ENCODE peak calls at places on chromosomes 2 and 18, in four cellular contexts. F is HFF-Myc, A is pancreas, P is OCI-LY7. X is an unnamed sample.

GRCh38 chr2:120722603-120723421 is 12.9 kb upstream of the GLI2 start:
- DNase-seq in F (no peak), A (no peak), P (no peak), X (no peak)

GRCh38 chr2:105490956-105491355 is 92.1 kb upstream of the FHL2 start:
- DNase-seq in F (no peak), A (peak), P (no peak), X (no peak)

GRCh38 chr2:150931447-150931846 is 330.2 kb downstream of the RBM43 start:
- DNase-seq in F (no peak), A (no peak), P (no peak), X (no peak)

GRCh38 chr2:128374001-128374710 is 55.5 kb upstream of the HS6ST1 start:
- DNase-seq in F (peak), A (no peak), P (no peak), X (no peak)

GRCh38 chr18:61173579-61173978 is 159.7 kb upstream of the CDH20 start:
- DNase-seq in F (no peak), A (no peak), P (no peak), X (no peak)

GRCh38 chr18:57784034-57784815 is 18.9 kb downstream of the ATP8B1 start:
- DNase-seq in F (no peak), A (no peak), P (no peak), X (no peak)

GRCh38 chr18:53380063-53380639 is 844.3 kb downstream of the MBD2 start:
- DNase-seq in F (peak), A (no peak), P (peak), X (peak)

GRCh38 chr2:37287966-37288365 is 36.7 kb downstream of the PRKD3 start:
- DNase-seq in F (no peak), A (no peak), P (peak), X (peak)

GRCh38 chr2:181105562-181105961 is 125.2 kb downstream of the UBE2E3 start:
- DNase-seq in F (no peak), A (no peak), P (no peak), X (no peak)

GRCh38 chr18:629303-630150 is 27.9 kb upstream of the TYMS start:
- DNase-seq in F (no peak), A (no peak), P (no peak), X (no peak)

GRCh38 chr18:14945286-14945685 is 197.3 kb downstream of the ANKRD30B start:
- DNase-seq in F (no peak), A (no peak), P (no peak), X (no peak)

GRCh38 chr2:199973703-199974102 is 18.3 kb downstream of the MAIP1 start:
- DNase-seq in F (no peak), A (no peak), P (no peak), X (no peak)

GRCh38 chr2:182117203-182117602 is 131.6 kb downstream of the PPP1R1C start:
- DNase-seq in F (no peak), A (no peak), P (no peak), X (no peak)

GRCh38 chr18:21484851-21485636 is 115.5 kb downstream of the ESCO1 start:
- DNase-seq in F (no peak), A (no peak), P (no peak), X (no peak)

GRCh38 chr2:145200307-145200706 is 680.4 kb upstream of the ZEB2 start:
- DNase-seq in F (no peak), A (no peak), P (no peak), X (no peak)

GRCh38 chr2:172249336-172249735 is 146.6 kb upstream of the DLX2 start:
- DNase-seq in F (no peak), A (no peak), P (no peak), X (no peak)

GRCh38 chr2:118242216-118242615 is 153.9 kb downstream of the INSIG2 start:
- DNase-seq in F (no peak), A (no peak), P (no peak), X (no peak)

GRCh38 chr2:236793041-236794011 is 223.7 kb downstream of the ACKR3 start:
- DNase-seq in F (no peak), A (no peak), P (no peak), X (no peak)

GRCh38 chr18:31643003-31643402 is 41.4 kb downstream of the B4GALT6 start:
- DNase-seq in F (no peak), A (no peak), P (no peak), X (no peak)

GRCh38 chr2:204268971-204269370 is 276.3 kb upstream of the PARD3B start:
- DNase-seq in F (no peak), A (no peak), P (no peak), X (no peak)

GRCh38 chr2:213232649-213233437 is 51.4 kb upstream of the SPAG16 start:
- DNase-seq in F (no peak), A (no peak), P (peak), X (peak)

GRCh38 chr2:135916232-135916631 is 40.0 kb upstream of the MCM6 start:
- DNase-seq in F (no peak), A (no peak), P (peak), X (peak)

GRCh38 chr2:217228732-217229131 is 368.9 kb upstream of the TNP1 start:
- DNase-seq in F (no peak), A (no peak), P (no peak), X (no peak)

GRCh38 chr2:233901884-233902283 is 15.3 kb upstream of the TRPM8 start:
- DNase-seq in F (no peak), A (no peak), P (no peak), X (no peak)

DNA sequence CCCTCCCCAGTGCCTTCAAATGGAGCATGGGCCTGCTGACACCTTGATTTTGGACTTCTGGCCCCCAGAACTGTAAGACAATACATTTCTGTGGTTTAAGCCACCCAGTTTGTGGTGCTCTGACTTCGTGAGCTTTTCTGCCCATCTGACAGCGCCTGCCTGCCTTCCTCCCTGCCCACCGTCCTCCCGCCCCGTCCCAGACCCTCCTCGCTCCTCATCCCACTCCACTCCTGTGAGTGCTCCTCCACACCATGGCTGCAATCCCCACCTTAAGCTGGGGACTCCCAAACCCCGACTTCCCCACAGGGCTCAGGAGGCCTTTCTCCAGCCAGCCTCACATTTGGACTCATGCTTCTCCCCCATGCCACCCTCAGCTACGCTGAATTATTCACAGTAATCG is 70.7 kb downstream of the CABLES1 start:
- DNase-seq in F (no peak), A (no peak), P (no peak), X (no peak)
- TF ChIP-seq CTCF in F (no peak), A (no peak), P (no peak), X (no peak)

GRCh38 chr2:27377618-27378095 is 2.9 kb downstream of the ZNF513 start:
- DNase-seq in F (no peak), A (no peak), P (no peak), X (no peak)

GRCh38 chr2:27378809-27379290 is 1.7 kb downstream of the ZNF513 start:
- DNase-seq in F (no peak), A (no peak), P (no peak), X (no peak)

GRCh38 chr2:27379383-27379839 is 1.1 kb downstream of the ZNF513 start:
- DNase-seq in F (no peak), A (no peak), P (no peak), X (no peak)

GRCh38 chr2:27376866-27377617 is 3.5 kb downstream of the ZNF513 start:
- DNase-seq in F (no peak), A (no peak), P (no peak), X (no peak)

GRCh38 chr2:27378096-27378808 is 2.3 kb downstream of the ZNF513 start:
- DNase-seq in F (no peak), A (peak), P (no peak), X (no peak)
- TF ChIP-seq CTCF in F (peak), A (no peak), P (peak), X (no peak)

GRCh38 chr2:48601349-48601748 is 16.3 kb upstream of the GTF2A1L start:
- DNase-seq in F (no peak), A (no peak), P (peak), X (no peak)
- TF ChIP-seq CTCF in F (peak), A (no peak), P (peak), X (no peak)

GRCh38 chr2:162318280-162319222 is at the start of gene IFIH1:
- DNase-seq in F (peak), A (peak), P (peak), X (peak)
- TF ChIP-seq CTCF in F (peak), A (no peak), P (peak), X (peak)

GRCh38 chr2:102346381-102347130 is 9.0 kb upstream of the IL18R1 start:
- DNase-seq in F (no peak), A (no peak), P (no peak), X (no peak)

GRCh38 chr2:102345329-102345920 is 10.2 kb upstream of the IL18R1 start:
- DNase-seq in F (no peak), A (no peak), P (no peak), X (no peak)

GRCh38 chr2:102340778-102341177 is 14.8 kb upstream of the IL18R1 start:
- DNase-seq in F (no peak), A (no peak), P (no peak), X (no peak)

GRCh38 chr2:102344397-102344796 is 11.2 kb upstream of the IL18R1 start:
- DNase-seq in F (no peak), A (no peak), P (no peak), X (no peak)

DNA sequence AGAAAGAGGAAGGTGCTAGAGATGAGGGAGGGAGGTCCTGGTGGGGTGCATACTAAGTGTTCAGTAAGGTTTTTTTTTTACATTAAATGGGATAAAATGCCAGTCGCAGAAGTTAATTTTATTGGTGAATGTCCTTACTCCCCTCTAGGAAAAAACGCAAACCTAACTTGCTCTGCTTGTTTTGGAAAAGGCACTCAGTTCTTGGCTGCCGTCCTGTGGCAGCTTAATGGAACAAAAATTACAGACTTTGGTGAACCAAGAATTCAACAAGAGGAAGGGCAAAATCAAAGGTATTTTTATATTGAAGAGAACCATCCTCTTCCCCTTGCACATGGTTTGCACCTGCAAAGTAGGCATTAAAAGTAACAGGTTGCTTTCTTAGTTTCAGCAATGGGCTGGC is 12.7 kb upstream of the IL18R1 start:
- DNase-seq in F (no peak), A (no peak), P (no peak), X (no peak)
- TF ChIP-seq CTCF in F (no peak), A (no peak), P (no peak), X (no peak)